ENCODE peak calls at places on chromosomes 5 and 9, in four cellular contexts. One of them, this sample, is unnamed.

GRCh38 chr5:10262995-10263394 is 12.9 kb downstream of the CCT5 start:
- DNase-seq in SK-N-SH: no peak
- DNase-seq in sigmoid colon: no peak
- DNase-seq in tibial nerve: no peak
- DNase-seq in this sample: no peak

GRCh38 chr9:14277202-14277601 is 36.7 kb downstream of the NFIB start:
- DNase-seq in SK-N-SH: no peak
- DNase-seq in sigmoid colon: no peak
- DNase-seq in tibial nerve: no peak
- DNase-seq in this sample: no peak

GRCh38 chr9:135888126-135888765 is 19.1 kb downstream of the CAMSAP1 start:
- DNase-seq in sigmoid colon: no peak
- DNase-seq in SK-N-SH: no peak
- DNase-seq in tibial nerve: no peak
- DNase-seq in this sample: no peak

GRCh38 chr5:72507360-72508238 is at the start of gene ZNF366:
- DNase-seq in SK-N-SH: no peak
- DNase-seq in tibial nerve: no peak
- DNase-seq in sigmoid colon: no peak
- DNase-seq in this sample: peak; percentile 78

GRCh38 chr9:96726946-96727345 is 50.9 kb downstream of the ZNF510 start:
- DNase-seq in sigmoid colon: no peak
- DNase-seq in tibial nerve: no peak
- DNase-seq in SK-N-SH: no peak
- DNase-seq in this sample: no peak

GRCh38 chr5:142674438-142675210 is 11.3 kb downstream of the FGF1 start:
- DNase-seq in sigmoid colon: no peak
- DNase-seq in tibial nerve: no peak
- DNase-seq in SK-N-SH: no peak
- DNase-seq in this sample: no peak

GRCh38 chr5:133565993-133566392 is 46.3 kb downstream of the FSTL4 start:
- DNase-seq in tibial nerve: peak; percentile 54
- DNase-seq in SK-N-SH: no peak
- DNase-seq in sigmoid colon: no peak
- DNase-seq in this sample: peak; percentile 39

GRCh38 chr5:67983251-67983941 is 232.2 kb upstream of the PIK3R1 start:
- DNase-seq in SK-N-SH: no peak
- DNase-seq in tibial nerve: no peak
- DNase-seq in sigmoid colon: no peak
- DNase-seq in this sample: no peak

GRCh38 chr5:146048994-146049703 is 56.2 kb downstream of the PLAC8L1 start:
- DNase-seq in SK-N-SH: peak; percentile 74
- DNase-seq in tibial nerve: peak; percentile 77
- DNase-seq in sigmoid colon: no peak
- DNase-seq in this sample: no peak

GRCh38 chr9:76557674-76558073 is 98.7 kb downstream of the GCNT1 start:
- DNase-seq in sigmoid colon: no peak
- DNase-seq in tibial nerve: no peak
- DNase-seq in SK-N-SH: no peak
- DNase-seq in this sample: no peak

GRCh38 chr5:68114641-68115040 is 100.9 kb upstream of the PIK3R1 start:
- DNase-seq in SK-N-SH: no peak
- DNase-seq in tibial nerve: no peak
- DNase-seq in sigmoid colon: no peak
- DNase-seq in this sample: no peak

GRCh38 chr9:16869140-16869903 is 1.1 kb downstream of the BNC2 start:
- DNase-seq in tibial nerve: peak; percentile 34
- DNase-seq in sigmoid colon: peak; percentile 78
- DNase-seq in SK-N-SH: no peak
- DNase-seq in this sample: no peak

GRCh38 chr9:129852575-129852974 is 17.3 kb downstream of the USP20 start:
- DNase-seq in sigmoid colon: no peak
- DNase-seq in tibial nerve: no peak
- DNase-seq in SK-N-SH: peak; percentile 63
- DNase-seq in this sample: no peak

GRCh38 chr5:143314123-143314522 is 89.4 kb downstream of the NR3C1 start:
- DNase-seq in tibial nerve: no peak
- DNase-seq in SK-N-SH: no peak
- DNase-seq in sigmoid colon: no peak
- DNase-seq in this sample: no peak

GRCh38 chr5:52989781-52990530 is 804 bp downstream of the ITGA2 start:
- DNase-seq in SK-N-SH: peak; percentile 73
- DNase-seq in tibial nerve: peak; percentile 8
- DNase-seq in sigmoid colon: peak; percentile 70
- DNase-seq in this sample: no peak

GRCh38 chr5:38208782-38209378 is 49.5 kb upstream of the EGFLAM start:
- DNase-seq in tibial nerve: no peak
- DNase-seq in SK-N-SH: peak; percentile 51
- DNase-seq in sigmoid colon: no peak
- DNase-seq in this sample: peak; percentile 60

GRCh38 chr9:85223506-85224108 is 518.1 kb downstream of the AGTPBP1 start:
- DNase-seq in SK-N-SH: no peak
- DNase-seq in sigmoid colon: no peak
- DNase-seq in tibial nerve: no peak
- DNase-seq in this sample: no peak

GRCh38 chr5:58927174-58927573 is 344.3 kb downstream of the RAB3C start:
- DNase-seq in SK-N-SH: no peak
- DNase-seq in tibial nerve: no peak
- DNase-seq in sigmoid colon: no peak
- DNase-seq in this sample: no peak

GRCh38 chr5:58924306-58924705 is 341.4 kb downstream of the RAB3C start:
- DNase-seq in SK-N-SH: no peak
- DNase-seq in sigmoid colon: no peak
- DNase-seq in tibial nerve: no peak
- DNase-seq in this sample: no peak

GRCh38 chr5:58923355-58923754 is 340.5 kb downstream of the RAB3C start:
- DNase-seq in SK-N-SH: no peak
- DNase-seq in tibial nerve: no peak
- DNase-seq in sigmoid colon: no peak
- DNase-seq in this sample: no peak

GRCh38 chr5:58926549-58926948 is 343.7 kb downstream of the RAB3C start:
- DNase-seq in tibial nerve: no peak
- DNase-seq in sigmoid colon: no peak
- DNase-seq in SK-N-SH: no peak
- DNase-seq in this sample: no peak

GRCh38 chr5:58925627-58926545 is 343.0 kb downstream of the RAB3C start:
- DNase-seq in SK-N-SH: no peak
- DNase-seq in sigmoid colon: no peak
- DNase-seq in tibial nerve: no peak
- DNase-seq in this sample: no peak
- TF ChIP-seq EP300 in SK-N-SH: no peak
- TF ChIP-seq EP300 in sigmoid colon: no peak
- TF ChIP-seq EP300 in tibial nerve: no peak
- TF ChIP-seq EP300 in this sample: no peak

GRCh38 chr9:92612816-92613215 is 57.1 kb downstream of the IPPK start:
- DNase-seq in sigmoid colon: no peak
- DNase-seq in tibial nerve: no peak
- DNase-seq in SK-N-SH: no peak
- DNase-seq in this sample: peak; percentile 60
- H3K4me1 ChIP-seq in sigmoid colon: peaks cover 61% of the 10 kb centered on the region
- H3K4me1 ChIP-seq in tibial nerve: peaks cover 16% of the 10 kb centered on the region
- H3K4me1 ChIP-seq in SK-N-SH: no peaks in the 10 kb centered on the region
- H3K4me1 ChIP-seq in this sample: peaks cover 94% of the 10 kb centered on the region

DNA sequence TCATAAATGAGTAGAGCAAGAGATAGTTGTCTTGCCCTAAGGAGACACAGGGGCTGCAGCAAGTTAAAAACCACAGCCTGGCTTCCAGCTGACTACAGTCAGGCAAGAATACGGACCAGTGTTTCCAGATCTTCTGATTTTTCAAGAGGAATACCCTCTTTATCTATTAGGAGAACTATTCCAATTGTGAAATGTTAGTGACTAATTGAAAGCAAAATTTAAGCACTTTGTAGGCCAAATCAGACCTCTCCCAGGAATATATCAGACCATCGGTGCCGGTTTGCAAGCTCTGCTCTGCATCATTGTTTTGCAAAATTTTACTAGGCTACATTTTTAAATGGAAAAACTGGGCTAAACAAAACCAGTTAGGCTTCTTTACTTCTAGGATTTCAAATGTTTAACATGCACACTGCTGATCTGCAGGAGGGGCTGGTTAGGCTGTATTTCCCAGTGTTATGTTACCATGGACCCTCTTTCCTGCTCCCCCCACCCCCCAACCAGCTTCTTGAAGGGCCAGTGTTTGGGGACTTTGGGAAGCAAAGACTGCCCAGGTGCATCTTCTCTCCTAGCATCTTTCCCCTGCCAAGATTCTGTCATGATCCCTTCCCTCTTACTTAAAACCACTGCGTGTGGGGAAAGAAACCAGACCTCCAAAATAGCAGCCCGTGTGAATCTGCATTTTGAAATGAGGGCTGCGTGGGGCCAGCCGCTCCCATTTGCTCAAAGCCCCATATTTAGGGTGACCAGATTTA is 1.1 kb upstream of the ARSI start:
- DNase-seq in SK-N-SH: no peak
- DNase-seq in tibial nerve: no peak
- DNase-seq in sigmoid colon: peak; percentile 63
- DNase-seq in this sample: no peak
- H3K27me3 ChIP-seq in SK-N-SH: no peaks in the 10 kb centered on the region
- H3K27me3 ChIP-seq in tibial nerve: no peaks in the 10 kb centered on the region
- H3K27me3 ChIP-seq in sigmoid colon: no peaks in the 10 kb centered on the region
- H3K27me3 ChIP-seq in this sample: no peaks in the 10 kb centered on the region

GRCh38 chr5:172172912-172173591 is 15.0 kb downstream of the STK10 start:
- DNase-seq in SK-N-SH: peak; percentile 58
- DNase-seq in tibial nerve: no peak
- DNase-seq in sigmoid colon: no peak
- DNase-seq in this sample: no peak
- TF ChIP-seq EP300 in SK-N-SH: no peak
- TF ChIP-seq EP300 in tibial nerve: no peak
- TF ChIP-seq EP300 in sigmoid colon: no peak
- TF ChIP-seq EP300 in this sample: no peak

GRCh38 chr9:35338086-35338485 is 151.8 kb upstream of the RUSC2 start:
- DNase-seq in sigmoid colon: no peak
- DNase-seq in tibial nerve: no peak
- DNase-seq in SK-N-SH: no peak
- DNase-seq in this sample: no peak

GRCh38 chr9:35341021-35341420 is 148.9 kb upstream of the RUSC2 start:
- DNase-seq in tibial nerve: no peak
- DNase-seq in sigmoid colon: no peak
- DNase-seq in SK-N-SH: no peak
- DNase-seq in this sample: no peak

GRCh38 chr9:35341585-35341984 is 148.3 kb upstream of the RUSC2 start:
- DNase-seq in sigmoid colon: peak; percentile 66
- DNase-seq in SK-N-SH: no peak
- DNase-seq in tibial nerve: peak; percentile 22
- DNase-seq in this sample: no peak

GRCh38 chr9:35340046-35340445 is 149.9 kb upstream of the RUSC2 start:
- DNase-seq in tibial nerve: no peak
- DNase-seq in SK-N-SH: peak; percentile 4
- DNase-seq in sigmoid colon: no peak
- DNase-seq in this sample: no peak

DNA sequence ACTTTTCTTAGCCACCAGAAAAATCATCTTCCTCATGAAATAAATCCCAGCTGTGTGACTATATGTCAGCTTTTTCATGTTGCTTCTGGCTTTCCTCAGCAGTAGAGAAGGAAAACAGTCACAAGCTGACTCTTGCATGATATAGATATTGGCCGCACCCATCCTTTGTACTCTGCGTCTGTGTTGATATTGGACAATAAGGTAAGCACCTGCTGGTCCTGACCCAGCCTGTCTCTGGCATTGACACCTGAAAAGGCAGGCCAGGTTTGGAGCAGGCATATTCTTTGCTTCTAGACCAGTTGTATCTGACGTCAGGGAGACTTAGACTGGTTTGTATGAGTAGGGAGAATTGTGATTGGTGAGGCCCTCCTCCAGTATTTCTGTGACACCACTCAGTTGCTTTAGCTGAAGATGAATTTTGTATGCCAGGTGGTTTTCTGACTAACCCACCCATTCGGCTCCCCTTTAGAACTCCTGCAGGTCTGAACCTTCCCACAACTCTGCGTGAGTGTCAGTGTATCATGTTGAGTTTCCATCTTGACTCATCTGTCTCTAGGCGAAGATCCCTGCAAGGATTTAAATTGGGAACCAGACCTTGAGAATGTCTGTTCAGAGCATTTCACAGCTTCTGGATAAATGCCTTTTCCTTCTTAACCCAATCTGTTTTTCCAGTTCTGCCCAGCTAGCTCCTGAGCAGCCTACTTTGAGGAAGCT is 151.2 kb upstream of the RUSC2 start:
- DNase-seq in tibial nerve: no peak
- DNase-seq in SK-N-SH: no peak
- DNase-seq in sigmoid colon: no peak
- DNase-seq in this sample: no peak
- H3K4me1 ChIP-seq in tibial nerve: no peaks in the 10 kb centered on the region
- H3K4me1 ChIP-seq in SK-N-SH: peaks cover 34% of the 10 kb centered on the region
- H3K4me1 ChIP-seq in sigmoid colon: peaks cover 17% of the 10 kb centered on the region
- H3K4me1 ChIP-seq in this sample: peaks cover 17% of the 10 kb centered on the region

DNA sequence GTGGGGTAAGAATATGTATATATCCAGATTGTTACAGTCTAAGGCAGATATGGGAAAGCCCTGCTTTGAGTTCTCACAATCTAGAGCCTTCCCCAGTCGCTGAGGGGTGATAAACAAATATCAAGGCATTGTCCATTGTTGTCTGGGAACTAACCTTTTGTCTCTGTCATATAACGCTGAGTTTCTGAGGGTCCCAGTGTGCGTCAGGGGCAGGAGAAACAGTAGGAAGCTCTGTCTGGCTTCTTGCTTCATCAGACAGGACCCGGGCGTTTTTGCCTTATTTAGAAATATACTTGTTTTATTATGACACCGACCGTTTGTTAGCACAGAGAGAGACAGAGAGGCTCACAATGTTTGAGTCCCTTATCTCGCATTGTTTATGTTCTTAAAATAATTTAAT is 204.9 kb upstream of the GAS1 start:
- DNase-seq in SK-N-SH: no peak
- DNase-seq in tibial nerve: no peak
- DNase-seq in sigmoid colon: no peak
- DNase-seq in this sample: no peak
- H3K27me3 ChIP-seq in SK-N-SH: no peaks in the 10 kb centered on the region
- H3K27me3 ChIP-seq in tibial nerve: no peaks in the 10 kb centered on the region
- H3K27me3 ChIP-seq in sigmoid colon: no peaks in the 10 kb centered on the region
- H3K27me3 ChIP-seq in this sample: no peaks in the 10 kb centered on the region

DNA sequence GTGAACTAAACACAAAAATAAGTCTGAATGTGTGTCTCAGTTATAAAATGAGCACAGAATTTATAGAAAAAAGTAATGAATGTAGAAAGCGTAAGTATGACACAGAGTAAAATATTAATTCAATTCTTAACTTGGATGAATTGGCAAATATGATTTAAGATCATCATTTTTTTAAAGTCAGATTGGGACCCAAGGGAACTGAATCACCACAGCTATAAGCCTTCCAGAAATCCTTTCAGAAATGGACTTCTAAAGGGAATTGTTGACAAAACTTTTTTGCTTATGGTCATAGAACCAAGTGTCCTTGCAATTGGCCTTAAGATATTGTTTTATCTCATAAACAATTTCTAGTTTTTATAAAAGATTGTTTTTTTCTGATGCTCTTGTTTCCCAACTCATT is 495.1 kb upstream of the DAB2 start:
- DNase-seq in SK-N-SH: no peak
- DNase-seq in sigmoid colon: no peak
- DNase-seq in tibial nerve: no peak
- DNase-seq in this sample: no peak
- TF ChIP-seq EP300 in SK-N-SH: no peak
- TF ChIP-seq EP300 in sigmoid colon: no peak
- TF ChIP-seq EP300 in tibial nerve: no peak
- TF ChIP-seq EP300 in this sample: no peak

This sample was measured in esophagus muscularis mucosa.